ENCODE peak calls at places on chromosome 17, in ten cellular contexts. One of them, this sample, is unnamed.

GRCh38 chr17:35811759-35812158 is 2.5 kb downstream of the TAF15 start:
- DNase-seq in fibroblast of the conjunctiva: no peak
- DNase-seq in NCI-H460: no peak
- DNase-seq in T-helper 22 cell: no peak
- DNase-seq in hippocampal formation: no peak
- DNase-seq in ecto neural progenitor cell: no peak
- DNase-seq in activated naive CD8-positive, alpha-beta T cell treated with anti-CD3 and anti-CD28 coated beads for 36 hours: no peak
- DNase-seq in posterior cingulate gyrus: no peak
- DNase-seq in H9: no peak
- DNase-seq in NCI-H526: no peak
- DNase-seq in this sample: no peak

GRCh38 chr17:2238432-2239169 is 65.0 kb downstream of the SMG6 start:
- DNase-seq in fibroblast of the conjunctiva: no peak
- DNase-seq in NCI-H460: no peak
- DNase-seq in T-helper 22 cell: no peak
- DNase-seq in hippocampal formation: peak; percentile 34
- DNase-seq in ecto neural progenitor cell: no peak
- DNase-seq in activated naive CD8-positive, alpha-beta T cell treated with anti-CD3 and anti-CD28 coated beads for 36 hours: no peak
- DNase-seq in posterior cingulate gyrus: no peak
- DNase-seq in H9: no peak
- DNase-seq in NCI-H526: no peak
- DNase-seq in this sample: no peak

GRCh38 chr17:18139949-18140348 is 31.4 kb downstream of the MYO15A start:
- DNase-seq in fibroblast of the conjunctiva: peak; percentile 13
- DNase-seq in NCI-H460: no peak
- DNase-seq in T-helper 22 cell: no peak
- DNase-seq in hippocampal formation: no peak
- DNase-seq in ecto neural progenitor cell: no peak
- DNase-seq in activated naive CD8-positive, alpha-beta T cell treated with anti-CD3 and anti-CD28 coated beads for 36 hours: no peak
- DNase-seq in posterior cingulate gyrus: no peak
- DNase-seq in H9: no peak
- DNase-seq in NCI-H526: no peak
- DNase-seq in this sample: no peak

GRCh38 chr17:7056386-7056785 is 12.5 kb upstream of the SLC16A11 start:
- DNase-seq in fibroblast of the conjunctiva: no peak
- DNase-seq in NCI-H460: no peak
- DNase-seq in T-helper 22 cell: no peak
- DNase-seq in hippocampal formation: no peak
- DNase-seq in ecto neural progenitor cell: no peak
- DNase-seq in activated naive CD8-positive, alpha-beta T cell treated with anti-CD3 and anti-CD28 coated beads for 36 hours: no peak
- DNase-seq in posterior cingulate gyrus: no peak
- DNase-seq in H9: no peak
- DNase-seq in NCI-H526: no peak
- DNase-seq in this sample: no peak

GRCh38 chr17:83062818-83063671 is 16.4 kb upstream of the METRNL start:
- DNase-seq in fibroblast of the conjunctiva: no peak
- DNase-seq in NCI-H460: no peak
- DNase-seq in T-helper 22 cell: no peak
- DNase-seq in hippocampal formation: no peak
- DNase-seq in ecto neural progenitor cell: peak; percentile 43
- DNase-seq in activated naive CD8-positive, alpha-beta T cell treated with anti-CD3 and anti-CD28 coated beads for 36 hours: no peak
- DNase-seq in posterior cingulate gyrus: no peak
- DNase-seq in H9: peak; percentile 28
- DNase-seq in NCI-H526: no peak
- DNase-seq in this sample: no peak

GRCh38 chr17:27430882-27431491 is 25.3 kb upstream of the KSR1 start:
- DNase-seq in fibroblast of the conjunctiva: no peak
- DNase-seq in NCI-H460: peak; percentile 49
- DNase-seq in T-helper 22 cell: no peak
- DNase-seq in hippocampal formation: peak; percentile 25
- DNase-seq in ecto neural progenitor cell: peak; percentile 69
- DNase-seq in activated naive CD8-positive, alpha-beta T cell treated with anti-CD3 and anti-CD28 coated beads for 36 hours: no peak
- DNase-seq in posterior cingulate gyrus: no peak
- DNase-seq in H9: peak; percentile 78
- DNase-seq in NCI-H526: peak; percentile 51
- DNase-seq in this sample: no peak

GRCh38 chr17:50272711-50273653 is 1.3 kb upstream of the TMEM92 start:
- DNase-seq in fibroblast of the conjunctiva: no peak
- DNase-seq in NCI-H460: no peak
- DNase-seq in T-helper 22 cell: peak; percentile 18
- DNase-seq in hippocampal formation: peak; percentile 13
- DNase-seq in ecto neural progenitor cell: peak; percentile 93
- DNase-seq in activated naive CD8-positive, alpha-beta T cell treated with anti-CD3 and anti-CD28 coated beads for 36 hours: peak; percentile 64
- DNase-seq in posterior cingulate gyrus: peak; percentile 46
- DNase-seq in H9: peak; percentile 85
- DNase-seq in NCI-H526: no peak
- DNase-seq in this sample: peak; percentile 52

GRCh38 chr17:82752371-82753200 is 721 bp downstream of the TBCD start:
- DNase-seq in fibroblast of the conjunctiva: no peak
- DNase-seq in NCI-H460: no peak
- DNase-seq in T-helper 22 cell: no peak
- DNase-seq in hippocampal formation: no peak
- DNase-seq in ecto neural progenitor cell: peak; percentile 72
- DNase-seq in activated naive CD8-positive, alpha-beta T cell treated with anti-CD3 and anti-CD28 coated beads for 36 hours: no peak
- DNase-seq in posterior cingulate gyrus: no peak
- DNase-seq in H9: no peak
- DNase-seq in NCI-H526: no peak
- DNase-seq in this sample: peak; percentile 27

GRCh38 chr17:1946021-1946932 is 78.9 kb downstream of the RTN4RL1 start:
- DNase-seq in fibroblast of the conjunctiva: no peak
- DNase-seq in NCI-H460: no peak
- DNase-seq in T-helper 22 cell: no peak
- DNase-seq in hippocampal formation: no peak
- DNase-seq in ecto neural progenitor cell: peak; percentile 67
- DNase-seq in activated naive CD8-positive, alpha-beta T cell treated with anti-CD3 and anti-CD28 coated beads for 36 hours: no peak
- DNase-seq in posterior cingulate gyrus: no peak
- DNase-seq in H9: no peak
- DNase-seq in NCI-H526: no peak
- DNase-seq in this sample: no peak

GRCh38 chr17:4474093-4474492 is 24.6 kb upstream of the SPNS2 start:
- DNase-seq in fibroblast of the conjunctiva: no peak
- DNase-seq in NCI-H460: no peak
- DNase-seq in T-helper 22 cell: no peak
- DNase-seq in hippocampal formation: no peak
- DNase-seq in ecto neural progenitor cell: no peak
- DNase-seq in activated naive CD8-positive, alpha-beta T cell treated with anti-CD3 and anti-CD28 coated beads for 36 hours: no peak
- DNase-seq in posterior cingulate gyrus: no peak
- DNase-seq in H9: no peak
- DNase-seq in NCI-H526: no peak
- DNase-seq in this sample: no peak

This sample was measured in T-helper 17 cell.